ENCODE peak calls at places on chromosomes 3 and 15, in nine cellular contexts. Z is amniotic stem cell, N is LoVo, R is sciatic nerve, L is AG20443, S is SW480, E is islet precursor cell, J is skeletal muscle cell, A is epithelial cell of esophagus. D is an unnamed sample.

GRCh38 chr3:64539451-64540196 is 148.2 kb downstream of the ADAMTS9 start:
- DNase-seq in E (no peak), N (no peak), A (no peak), S (no peak), Z (peak; percentile 27), L (peak; percentile 81), R (peak; percentile 77), J (peak; percentile 83), D (peak; percentile 74)

GRCh38 chr3:157081681-157082210 is 78.2 kb downstream of the CCNL1 start:
- DNase-seq in N (peak; percentile 96), E (peak; percentile 97), J (peak; percentile 88), Z (no peak), S (peak; percentile 99), L (peak; percentile 93), A (peak; percentile 97), R (peak; percentile 95), D (peak; percentile 93)

GRCh38 chr3:188156051-188156450 is 2.1 kb downstream of the LPP start:
- DNase-seq in A (no peak), J (no peak), R (no peak), S (no peak), L (no peak), E (no peak), Z (no peak), N (no peak), D (no peak)

GRCh38 chr3:196736670-196737374 is 2.8 kb upstream of the PAK2 start:
- DNase-seq in Z (no peak), N (no peak), J (no peak), A (no peak), L (no peak), S (no peak), R (no peak), E (no peak), D (peak; percentile 78)

GRCh38 chr3:142259359-142259758 is 34.0 kb upstream of the GK5 start:
- DNase-seq in E (no peak), S (no peak), A (no peak), N (no peak), R (no peak), Z (no peak), J (no peak), L (no peak), D (no peak)

GRCh38 chr3:133548090-133548489 is 25.4 kb upstream of the CDV3 start:
- DNase-seq in L (peak; percentile 71), E (no peak), A (no peak), Z (no peak), R (no peak), J (no peak), N (no peak), S (no peak), D (peak; percentile 65)

GRCh38 chr3:171005648-171006047 is 20.9 kb downstream of the SLC2A2 start:
- DNase-seq in S (no peak), N (no peak), R (no peak), A (no peak), E (no peak), Z (no peak), L (peak; percentile 54), J (no peak), D (no peak)

GRCh38 chr15:49103002-49103401 is 52.4 kb downstream of the COPS2 start:
- DNase-seq in R (no peak), J (no peak), Z (peak; percentile 23), L (peak; percentile 49), E (no peak), S (no peak), A (peak; percentile 48), N (no peak), D (no peak)

GRCh38 chr3:121473001-121473400 is 72.8 kb downstream of the POLQ start:
- DNase-seq in A (no peak), E (no peak), N (no peak), J (no peak), L (no peak), Z (no peak), S (no peak), R (no peak), D (no peak)

D was measured in cardiac muscle cell.